ENCODE peak calls at places on chromosomes 6 and 20, in seven cellular contexts. One of them, this sample, is unnamed.

GRCh38 chr6:149888659-149889058 is 9.3 kb downstream of the RAET1E start:
- DNase-seq in mucosa of descending colon: no peak
- DNase-seq in transverse colon: no peak
- DNase-seq in BJ: no peak
- DNase-seq in pancreas: no peak
- DNase-seq in foreskin fibroblast: peak; percentile 42
- DNase-seq in adrenal gland: no peak
- DNase-seq in this sample: no peak

GRCh38 chr6:124226396-124226795 is 422.7 kb downstream of the NKAIN2 start:
- DNase-seq in mucosa of descending colon: no peak
- DNase-seq in transverse colon: no peak
- DNase-seq in BJ: no peak
- DNase-seq in pancreas: no peak
- DNase-seq in foreskin fibroblast: peak; percentile 9
- DNase-seq in adrenal gland: no peak
- DNase-seq in this sample: no peak

GRCh38 chr20:25489221-25489863 is 81.9 kb downstream of the GINS1 start:
- DNase-seq in mucosa of descending colon: no peak
- DNase-seq in transverse colon: no peak
- DNase-seq in BJ: no peak
- DNase-seq in pancreas: no peak
- DNase-seq in foreskin fibroblast: no peak
- DNase-seq in adrenal gland: no peak
- DNase-seq in this sample: no peak

GRCh38 chr6:112086744-112087135 is 542 bp downstream of the TUBE1 start:
- DNase-seq in mucosa of descending colon: no peak
- DNase-seq in transverse colon: no peak
- DNase-seq in BJ: peak; percentile 26
- DNase-seq in pancreas: no peak
- DNase-seq in foreskin fibroblast: peak; percentile 30
- DNase-seq in adrenal gland: no peak
- DNase-seq in this sample: peak; percentile 25

GRCh38 chr20:43893930-43894329 is 20.7 kb upstream of the TOX2 start:
- DNase-seq in mucosa of descending colon: no peak
- DNase-seq in transverse colon: no peak
- DNase-seq in BJ: no peak
- DNase-seq in pancreas: no peak
- DNase-seq in foreskin fibroblast: peak; percentile 30
- DNase-seq in adrenal gland: no peak
- DNase-seq in this sample: no peak

GRCh38 chr20:64167676-64168075 is 3.4 kb downstream of the MYT1 start:
- DNase-seq in mucosa of descending colon: no peak
- DNase-seq in transverse colon: no peak
- DNase-seq in BJ: no peak
- DNase-seq in pancreas: no peak
- DNase-seq in foreskin fibroblast: no peak
- DNase-seq in adrenal gland: no peak
- DNase-seq in this sample: no peak

GRCh38 chr20:47795214-47795667 is 10.0 kb upstream of the SULF2 start:
- DNase-seq in mucosa of descending colon: no peak
- DNase-seq in transverse colon: no peak
- DNase-seq in BJ: no peak
- DNase-seq in pancreas: no peak
- DNase-seq in foreskin fibroblast: no peak
- DNase-seq in adrenal gland: peak; percentile 90
- DNase-seq in this sample: no peak

GRCh38 chr6:152206072-152206818 is 398.8 kb downstream of the ESR1 start:
- DNase-seq in mucosa of descending colon: peak; percentile 57
- DNase-seq in transverse colon: peak; percentile 45
- DNase-seq in BJ: no peak
- DNase-seq in pancreas: peak; percentile 70
- DNase-seq in foreskin fibroblast: no peak
- DNase-seq in adrenal gland: no peak
- DNase-seq in this sample: no peak

GRCh38 chr6:170443151-170443662 is 109.9 kb downstream of the PSMB1 start:
- DNase-seq in mucosa of descending colon: no peak
- DNase-seq in transverse colon: no peak
- DNase-seq in BJ: no peak
- DNase-seq in pancreas: no peak
- DNase-seq in foreskin fibroblast: no peak
- DNase-seq in adrenal gland: no peak
- DNase-seq in this sample: no peak

GRCh38 chr6:130018830-130019795 is 732 bp downstream of the L3MBTL3 start:
- DNase-seq in mucosa of descending colon: peak; percentile 62
- DNase-seq in transverse colon: peak; percentile 47
- DNase-seq in BJ: no peak
- DNase-seq in pancreas: peak; percentile 68
- DNase-seq in foreskin fibroblast: no peak
- DNase-seq in adrenal gland: peak; percentile 58
- DNase-seq in this sample: no peak

GRCh38 chr6:145721144-145721543 is 14.2 kb downstream of the EPM2A start:
- DNase-seq in mucosa of descending colon: no peak
- DNase-seq in transverse colon: no peak
- DNase-seq in BJ: no peak
- DNase-seq in pancreas: no peak
- DNase-seq in foreskin fibroblast: no peak
- DNase-seq in adrenal gland: no peak
- DNase-seq in this sample: no peak

GRCh38 chr6:68238097-68238597 is 396.9 kb upstream of the ADGRB3 start:
- DNase-seq in mucosa of descending colon: no peak
- DNase-seq in transverse colon: no peak
- DNase-seq in BJ: no peak
- DNase-seq in pancreas: no peak
- DNase-seq in foreskin fibroblast: peak; percentile 45
- DNase-seq in adrenal gland: no peak
- DNase-seq in this sample: no peak

GRCh38 chr6:46918830-46919229 is 2.9 kb downstream of the ADGRF5 start:
- DNase-seq in mucosa of descending colon: no peak
- DNase-seq in transverse colon: no peak
- DNase-seq in BJ: no peak
- DNase-seq in pancreas: no peak
- DNase-seq in foreskin fibroblast: no peak
- DNase-seq in adrenal gland: no peak
- DNase-seq in this sample: no peak

GRCh38 chr6:14037402-14038277 is 79.9 kb upstream of the CD83 start:
- DNase-seq in mucosa of descending colon: no peak
- DNase-seq in transverse colon: no peak
- DNase-seq in BJ: peak; percentile 35
- DNase-seq in pancreas: no peak
- DNase-seq in foreskin fibroblast: peak; percentile 60
- DNase-seq in adrenal gland: no peak
- DNase-seq in this sample: no peak

GRCh38 chr20:22763257-22763906 is 179.0 kb upstream of the FOXA2 start:
- DNase-seq in mucosa of descending colon: no peak
- DNase-seq in transverse colon: no peak
- DNase-seq in BJ: no peak
- DNase-seq in pancreas: no peak
- DNase-seq in foreskin fibroblast: no peak
- DNase-seq in adrenal gland: no peak
- DNase-seq in this sample: no peak

GRCh38 chr20:23020230-23020629 is 14.9 kb upstream of the SSTR4 start:
- DNase-seq in mucosa of descending colon: no peak
- DNase-seq in transverse colon: no peak
- DNase-seq in BJ: no peak
- DNase-seq in pancreas: no peak
- DNase-seq in foreskin fibroblast: no peak
- DNase-seq in adrenal gland: no peak
- DNase-seq in this sample: no peak

GRCh38 chr6:107719160-107719559 is 105.0 kb downstream of the SCML4 start:
- DNase-seq in mucosa of descending colon: no peak
- DNase-seq in transverse colon: no peak
- DNase-seq in BJ: no peak
- DNase-seq in pancreas: no peak
- DNase-seq in foreskin fibroblast: no peak
- DNase-seq in adrenal gland: no peak
- DNase-seq in this sample: no peak

GRCh38 chr6:137490506-137490905 is 3.7 kb downstream of the OLIG3 start:
- DNase-seq in mucosa of descending colon: no peak
- DNase-seq in transverse colon: no peak
- DNase-seq in BJ: no peak
- DNase-seq in pancreas: no peak
- DNase-seq in foreskin fibroblast: no peak
- DNase-seq in adrenal gland: no peak
- DNase-seq in this sample: no peak

GRCh38 chr6:168362276-168362990 is 42.9 kb upstream of the DACT2 start:
- DNase-seq in mucosa of descending colon: no peak
- DNase-seq in transverse colon: no peak
- DNase-seq in BJ: no peak
- DNase-seq in pancreas: no peak
- DNase-seq in foreskin fibroblast: no peak
- DNase-seq in adrenal gland: no peak
- DNase-seq in this sample: no peak

GRCh38 chr6:97078791-97079190 is 154.3 kb downstream of the KLHL32 start:
- DNase-seq in mucosa of descending colon: no peak
- DNase-seq in transverse colon: no peak
- DNase-seq in BJ: no peak
- DNase-seq in pancreas: no peak
- DNase-seq in foreskin fibroblast: no peak
- DNase-seq in adrenal gland: no peak
- DNase-seq in this sample: no peak

GRCh38 chr20:53222932-53223331 is 250.8 kb downstream of the TSHZ2 start:
- DNase-seq in mucosa of descending colon: no peak
- DNase-seq in transverse colon: no peak
- DNase-seq in BJ: no peak
- DNase-seq in pancreas: no peak
- DNase-seq in foreskin fibroblast: no peak
- DNase-seq in adrenal gland: no peak
- DNase-seq in this sample: no peak

GRCh38 chr20:53224851-53225250 is 252.7 kb downstream of the TSHZ2 start:
- DNase-seq in mucosa of descending colon: no peak
- DNase-seq in transverse colon: no peak
- DNase-seq in BJ: peak; percentile 3
- DNase-seq in pancreas: no peak
- DNase-seq in foreskin fibroblast: no peak
- DNase-seq in adrenal gland: peak; percentile 27
- DNase-seq in this sample: no peak

GRCh38 chr20:53227523-53227922 is 255.4 kb downstream of the TSHZ2 start:
- DNase-seq in mucosa of descending colon: no peak
- DNase-seq in transverse colon: no peak
- DNase-seq in BJ: no peak
- DNase-seq in pancreas: no peak
- DNase-seq in foreskin fibroblast: no peak
- DNase-seq in adrenal gland: no peak
- DNase-seq in this sample: no peak

DNA sequence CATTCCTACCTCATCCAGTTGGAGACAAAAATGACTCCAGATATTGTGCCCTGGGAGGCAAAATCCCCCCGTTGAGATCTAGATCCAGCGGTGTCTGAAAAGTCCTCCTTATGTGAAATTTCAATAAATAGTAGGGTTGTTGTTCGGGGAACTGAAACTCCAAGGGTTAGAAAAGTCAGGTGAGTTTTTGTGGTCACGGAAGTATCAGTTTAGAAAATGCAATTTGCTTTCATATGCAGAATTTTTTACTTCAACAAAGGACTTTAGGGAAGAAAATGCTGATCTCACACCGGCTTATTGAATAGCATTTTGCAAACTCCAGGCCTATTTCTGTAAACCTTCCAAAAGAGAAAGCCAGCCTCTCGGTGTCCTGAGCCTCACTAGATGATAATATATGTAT is 254.6 kb downstream of the TSHZ2 start:
- DNase-seq in mucosa of descending colon: no peak
- DNase-seq in transverse colon: no peak
- DNase-seq in BJ: no peak
- DNase-seq in pancreas: no peak
- DNase-seq in foreskin fibroblast: no peak
- DNase-seq in adrenal gland: no peak
- DNase-seq in this sample: no peak
- TF ChIP-seq CTCF in mucosa of descending colon: no peak
- TF ChIP-seq CTCF in transverse colon: no peak
- TF ChIP-seq CTCF in BJ: no peak
- TF ChIP-seq CTCF in pancreas: no peak
- TF ChIP-seq CTCF in foreskin fibroblast: no peak
- TF ChIP-seq CTCF in adrenal gland: no peak
- TF ChIP-seq CTCF in this sample: no peak

DNA sequence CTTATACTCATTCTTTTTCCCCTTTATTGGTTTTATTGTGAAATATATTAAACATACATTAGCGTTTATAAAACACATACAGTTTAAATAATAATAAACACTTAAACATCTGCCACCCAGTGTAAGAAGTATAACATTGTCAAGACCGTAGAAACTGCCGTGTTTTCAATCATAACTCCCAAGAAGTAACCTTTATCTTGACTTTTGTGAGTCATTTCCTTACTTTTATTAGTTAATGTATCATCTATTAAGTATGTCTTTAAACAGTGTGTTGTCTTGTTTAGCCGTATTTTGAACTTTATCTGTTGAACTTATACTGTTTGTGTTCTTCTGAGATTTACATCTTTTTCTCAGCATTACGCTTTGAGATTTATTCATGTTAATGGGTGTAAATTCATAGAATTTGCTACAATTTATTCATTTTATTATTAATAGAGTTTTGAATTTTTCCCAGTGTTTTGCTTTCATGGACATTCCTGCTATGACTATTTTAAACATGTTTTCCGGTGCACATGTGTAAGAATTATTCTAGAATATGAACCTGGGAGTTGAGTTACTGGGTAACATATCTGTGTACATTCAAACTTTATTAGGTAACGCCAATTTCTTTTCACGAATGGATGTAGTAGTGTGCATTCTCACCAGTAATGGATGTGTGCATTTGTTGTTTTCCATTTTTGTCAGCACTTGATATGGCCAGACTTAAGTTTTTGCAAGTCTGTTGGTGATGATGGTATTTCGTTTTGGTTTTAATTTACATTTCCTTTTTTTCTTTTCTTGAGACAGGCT is 118.6 kb downstream of the CDKAL1 start:
- DNase-seq in mucosa of descending colon: no peak
- DNase-seq in transverse colon: no peak
- DNase-seq in BJ: peak; percentile 9
- DNase-seq in pancreas: no peak
- DNase-seq in foreskin fibroblast: peak; percentile 43
- DNase-seq in adrenal gland: no peak
- DNase-seq in this sample: peak; percentile 39
- TF ChIP-seq CTCF in mucosa of descending colon: no peak
- TF ChIP-seq CTCF in transverse colon: no peak
- TF ChIP-seq CTCF in BJ: no peak
- TF ChIP-seq CTCF in pancreas: no peak
- TF ChIP-seq CTCF in foreskin fibroblast: no peak
- TF ChIP-seq CTCF in adrenal gland: no peak
- TF ChIP-seq CTCF in this sample: no peak

DNA sequence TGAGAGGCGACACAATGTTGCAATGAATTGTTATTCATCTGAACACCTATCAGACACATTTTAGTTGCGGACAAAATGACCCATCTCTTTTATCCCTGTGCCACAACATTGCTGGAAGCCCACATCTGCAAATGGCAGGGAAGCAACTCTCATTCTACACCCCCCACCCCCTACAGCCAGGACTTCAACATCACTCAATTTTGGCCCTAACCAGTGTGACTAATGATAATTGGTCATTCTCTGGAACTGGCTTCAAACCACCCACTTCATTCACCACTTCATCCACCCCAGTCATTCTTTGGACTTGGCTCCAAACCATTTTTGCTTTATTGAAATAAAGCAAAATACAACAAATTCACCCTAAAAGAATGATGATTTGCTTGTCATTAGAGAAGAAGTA is 1.5 kb downstream of the GCM2 start:
- DNase-seq in mucosa of descending colon: no peak
- DNase-seq in transverse colon: no peak
- DNase-seq in BJ: no peak
- DNase-seq in pancreas: no peak
- DNase-seq in foreskin fibroblast: no peak
- DNase-seq in adrenal gland: no peak
- DNase-seq in this sample: no peak
- TF ChIP-seq CTCF in mucosa of descending colon: no peak
- TF ChIP-seq CTCF in transverse colon: no peak
- TF ChIP-seq CTCF in BJ: no peak
- TF ChIP-seq CTCF in pancreas: no peak
- TF ChIP-seq CTCF in foreskin fibroblast: no peak
- TF ChIP-seq CTCF in adrenal gland: no peak
- TF ChIP-seq CTCF in this sample: no peak

GRCh38 chr6:5515200-5515599 is 253.9 kb downstream of the FARS2 start:
- DNase-seq in mucosa of descending colon: no peak
- DNase-seq in transverse colon: no peak
- DNase-seq in BJ: no peak
- DNase-seq in pancreas: no peak
- DNase-seq in foreskin fibroblast: no peak
- DNase-seq in adrenal gland: no peak
- DNase-seq in this sample: no peak
- TF ChIP-seq CTCF in mucosa of descending colon: no peak
- TF ChIP-seq CTCF in transverse colon: no peak
- TF ChIP-seq CTCF in BJ: no peak
- TF ChIP-seq CTCF in pancreas: no peak
- TF ChIP-seq CTCF in foreskin fibroblast: no peak
- TF ChIP-seq CTCF in adrenal gland: no peak
- TF ChIP-seq CTCF in this sample: no peak